ENCODE peak calls at places on chromosomes 11 and 22, in six cellular contexts. One of them, this sample, is unnamed.

GRCh38 chr11:36411202-36411640 is 98.9 kb downstream of the TRAF6 start:
- DNase-seq in Karpas-422: no peak
- DNase-seq in activated gamma-delta T cell treated with anti-CD3 and anti-CD28 coated beads, Interleukin-2, amount 50 U/mL, for 16 hours: no peak
- DNase-seq in CD14-positive monocyte: peak; percentile 93
- DNase-seq in IMR-90: no peak
- DNase-seq in stromal cell of bone marrow: no peak
- DNase-seq in this sample: no peak

GRCh38 chr22:47373648-47374272 is 611.3 kb downstream of the TBC1D22A start:
- DNase-seq in Karpas-422: no peak
- DNase-seq in activated gamma-delta T cell treated with anti-CD3 and anti-CD28 coated beads, Interleukin-2, amount 50 U/mL, for 16 hours: no peak
- DNase-seq in CD14-positive monocyte: no peak
- DNase-seq in IMR-90: no peak
- DNase-seq in stromal cell of bone marrow: no peak
- DNase-seq in this sample: no peak

GRCh38 chr11:89321401-89321800 is 143.7 kb downstream of the TYR start:
- DNase-seq in Karpas-422: no peak
- DNase-seq in activated gamma-delta T cell treated with anti-CD3 and anti-CD28 coated beads, Interleukin-2, amount 50 U/mL, for 16 hours: no peak
- DNase-seq in CD14-positive monocyte: no peak
- DNase-seq in IMR-90: no peak
- DNase-seq in stromal cell of bone marrow: no peak
- DNase-seq in this sample: peak; percentile 45

GRCh38 chr11:40337118-40337517 is 1122.3 kb downstream of the LRRC4C start:
- DNase-seq in Karpas-422: no peak
- DNase-seq in activated gamma-delta T cell treated with anti-CD3 and anti-CD28 coated beads, Interleukin-2, amount 50 U/mL, for 16 hours: no peak
- DNase-seq in CD14-positive monocyte: no peak
- DNase-seq in IMR-90: peak; percentile 67
- DNase-seq in stromal cell of bone marrow: no peak
- DNase-seq in this sample: peak; percentile 3

GRCh38 chr11:108906329-108906728 is 241.5 kb downstream of the DDX10 start:
- DNase-seq in Karpas-422: no peak
- DNase-seq in activated gamma-delta T cell treated with anti-CD3 and anti-CD28 coated beads, Interleukin-2, amount 50 U/mL, for 16 hours: no peak
- DNase-seq in CD14-positive monocyte: no peak
- DNase-seq in IMR-90: peak; percentile 82
- DNase-seq in stromal cell of bone marrow: peak; percentile 67
- DNase-seq in this sample: peak; percentile 68

GRCh38 chr11:10275714-10276113 is 18.3 kb downstream of the SBF2 start:
- DNase-seq in Karpas-422: no peak
- DNase-seq in activated gamma-delta T cell treated with anti-CD3 and anti-CD28 coated beads, Interleukin-2, amount 50 U/mL, for 16 hours: no peak
- DNase-seq in CD14-positive monocyte: no peak
- DNase-seq in IMR-90: no peak
- DNase-seq in stromal cell of bone marrow: no peak
- DNase-seq in this sample: peak; percentile 51

GRCh38 chr11:111312076-111312475 is 13.7 kb downstream of the POU2AF3 start:
- DNase-seq in Karpas-422: no peak
- DNase-seq in activated gamma-delta T cell treated with anti-CD3 and anti-CD28 coated beads, Interleukin-2, amount 50 U/mL, for 16 hours: no peak
- DNase-seq in CD14-positive monocyte: no peak
- DNase-seq in IMR-90: no peak
- DNase-seq in stromal cell of bone marrow: no peak
- DNase-seq in this sample: no peak

GRCh38 chr11:66467756-66468155 is 1.1 kb downstream of the PELI3 start:
- DNase-seq in Karpas-422: no peak
- DNase-seq in activated gamma-delta T cell treated with anti-CD3 and anti-CD28 coated beads, Interleukin-2, amount 50 U/mL, for 16 hours: no peak
- DNase-seq in CD14-positive monocyte: peak; percentile 82
- DNase-seq in IMR-90: no peak
- DNase-seq in stromal cell of bone marrow: no peak
- DNase-seq in this sample: no peak

GRCh38 chr11:12761029-12761428 is 86.8 kb downstream of the TEAD1 start:
- DNase-seq in Karpas-422: peak; percentile 23
- DNase-seq in activated gamma-delta T cell treated with anti-CD3 and anti-CD28 coated beads, Interleukin-2, amount 50 U/mL, for 16 hours: no peak
- DNase-seq in CD14-positive monocyte: no peak
- DNase-seq in IMR-90: peak; percentile 58
- DNase-seq in stromal cell of bone marrow: no peak
- DNase-seq in this sample: peak; percentile 37

GRCh38 chr22:39520874-39521857 is 804 bp downstream of the ATF4 start:
- DNase-seq in Karpas-422: peak; percentile 87
- DNase-seq in activated gamma-delta T cell treated with anti-CD3 and anti-CD28 coated beads, Interleukin-2, amount 50 U/mL, for 16 hours: peak; percentile 53
- DNase-seq in CD14-positive monocyte: peak; percentile 91
- DNase-seq in IMR-90: peak; percentile 73
- DNase-seq in stromal cell of bone marrow: peak; percentile 72
- DNase-seq in this sample: peak; percentile 73